ENCODE peak calls at places on chromosomes 7 and 10, in ten cellular contexts. R, T, A, G, E, D, L, Z, B and I are unnamed samples.

GRCh38 chr7:2247141-2247985 is 5.3 kb downstream of the NUDT1 start:
- DNase-seq in E (no peak), A (no peak), G (no peak), T (no peak), Z (no peak), B (no peak), D (no peak), L (no peak), R (no peak), I (no peak)

GRCh38 chr10:69629519-69629896 is 539 bp upstream of the FAM241B start:
- DNase-seq in E (no peak), B (no peak), R (no peak), G (no peak), L (no peak), T (no peak), D (no peak), Z (no peak), A (no peak), I (no peak)

GRCh38 chr10:3426190-3426845 is 253.7 kb upstream of the PITRM1 start:
- DNase-seq in G (no peak), B (peak), L (no peak), A (peak), T (no peak), Z (no peak), R (no peak), E (no peak), D (peak), I (no peak)

GRCh38 chr7:39624202-39624807 is 933 bp downstream of the RALA start:
- DNase-seq in B (peak), G (no peak), L (no peak), A (no peak), Z (no peak), D (peak), E (no peak), T (no peak), R (no peak), I (no peak)

GRCh38 chr7:11557627-11558026 is 274.4 kb downstream of the THSD7A start:
- DNase-seq in E (no peak), G (no peak), T (no peak), A (no peak), R (peak), Z (no peak), D (peak), B (peak), L (peak), I (peak)

GRCh38 chr7:6248581-6248980 is 23.8 kb downstream of the CYTH3 start:
- DNase-seq in A (no peak), B (no peak), R (no peak), D (no peak), G (no peak), Z (no peak), E (no peak), T (no peak), L (no peak), I (no peak)

GRCh38 chr7:1087462-1087809 is 477 bp upstream of the GPER1 start:
- DNase-seq in A (no peak), R (no peak), G (no peak), E (no peak), L (no peak), Z (no peak), B (peak), T (no peak), D (no peak), I (no peak)

GRCh38 chr7:36945612-36946400 is 221.5 kb upstream of the AOAH start:
- DNase-seq in Z (no peak), B (no peak), E (peak), D (no peak), R (no peak), A (peak), T (peak), L (no peak), G (no peak), I (peak)

GRCh38 chr7:17988858-17989257 is 38.8 kb downstream of the PRPS1L1 start:
- DNase-seq in E (no peak), D (no peak), R (no peak), A (no peak), L (no peak), Z (no peak), T (no peak), B (no peak), G (no peak), I (no peak)

GRCh38 chr10:3763035-3763456 is 22.0 kb downstream of the KLF6 start:
- DNase-seq in B (no peak), Z (no peak), E (no peak), L (peak), T (no peak), D (peak), R (peak), G (no peak), A (peak), I (no peak)

GRCh38 chr10:15853800-15854199 is 6.5 kb downstream of the MINDY3 start:
- DNase-seq in B (no peak), Z (no peak), G (no peak), E (no peak), D (no peak), T (no peak), L (no peak), A (no peak), R (no peak), I (no peak)

GRCh38 chr7:91683823-91684222 is 196.7 kb downstream of the MTERF1 start:
- DNase-seq in G (no peak), L (no peak), A (no peak), E (no peak), Z (no peak), T (no peak), D (no peak), B (no peak), R (no peak), I (no peak)

GRCh38 chr7:107234436-107234835 is 65.6 kb downstream of the HBP1 start:
- DNase-seq in T (no peak), D (no peak), B (peak), L (no peak), A (no peak), R (no peak), Z (no peak), G (no peak), E (no peak), I (no peak)

GRCh38 chr10:95480901-95481491 is 80.2 kb downstream of the SORBS1 start:
- DNase-seq in G (no peak), T (no peak), D (no peak), R (no peak), Z (no peak), E (no peak), B (no peak), A (no peak), L (no peak), I (no peak)

GRCh38 chr7:1758417-1758858 is 88.4 kb downstream of the ELFN1 start:
- DNase-seq in G (no peak), A (no peak), D (peak), L (no peak), E (no peak), R (peak), T (no peak), B (no peak), Z (no peak), I (peak)

DNA sequence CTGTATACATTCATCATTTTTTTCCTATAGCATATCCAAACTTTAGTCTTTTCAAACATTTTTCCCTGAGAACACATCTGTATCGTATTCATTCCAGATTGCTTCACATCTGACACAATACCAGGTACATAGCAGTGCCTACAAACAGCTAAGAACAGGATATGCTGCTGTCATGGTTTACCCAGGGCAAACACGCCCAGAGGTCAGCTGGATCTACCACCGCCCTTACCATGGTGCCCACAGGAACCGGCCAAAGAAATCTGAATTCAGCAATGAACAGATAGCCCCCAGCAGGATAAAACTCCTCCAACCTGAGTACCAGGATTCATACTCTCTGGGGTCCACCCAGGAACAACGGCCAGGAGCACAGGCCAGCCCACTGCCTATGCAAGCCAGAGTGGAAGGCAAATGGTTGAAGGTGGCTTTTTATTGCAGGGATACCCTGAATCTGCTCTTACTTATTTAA is 43.0 kb downstream of the TNS3 start:
- DNase-seq in E (peak), R (no peak), L (no peak), T (peak), Z (no peak), A (no peak), D (peak), G (no peak), B (no peak), I (no peak)
- H3K27ac ChIP-seq in E (no peak), R (no peak), L (no peak), T (peak), Z (no peak), A (peak), D (peak), G (no peak), B (no peak), I (no peak)

GRCh38 chr10:11824376-11824775 is 1.2 kb downstream of the PROSER2 start:
- DNase-seq in B (no peak), G (no peak), T (no peak), D (no peak), E (no peak), A (no peak), R (no peak), Z (no peak), L (no peak), I (no peak)

GRCh38 chr10:11822031-11822756 is 962 bp upstream of the PROSER2 start:
- DNase-seq in L (no peak), T (no peak), Z (no peak), R (no peak), D (no peak), E (no peak), B (no peak), A (no peak), G (no peak), I (no peak)

GRCh38 chr10:11823989-11824346 is 812 bp downstream of the PROSER2 start:
- DNase-seq in D (no peak), T (no peak), E (no peak), A (no peak), L (no peak), G (no peak), Z (no peak), R (no peak), B (no peak), I (no peak)

GRCh38 chr10:11822809-11823121 is 391 bp upstream of the PROSER2 start:
- DNase-seq in A (no peak), D (no peak), R (no peak), E (no peak), L (no peak), B (no peak), T (no peak), G (no peak), Z (no peak), I (no peak)

GRCh38 chr10:11823122-11823988 is at the start of gene PROSER2:
- DNase-seq in B (peak), R (peak), T (peak), A (peak), D (peak), E (peak), L (no peak), Z (no peak), G (peak), I (peak)
- TF ChIP-seq POLR2A in B (peak), R (peak), T (no peak), A (peak), D (peak), E (peak), L (no peak), Z (peak), G (no peak), I (peak)

GRCh38 chr10:110077436-110078120 is 69.8 kb downstream of the ADD3 start:
- DNase-seq in E (no peak), A (no peak), Z (no peak), T (no peak), L (no peak), R (no peak), B (no peak), G (no peak), D (no peak), I (no peak)
- H3K27ac ChIP-seq in E (peak), A (peak), Z (peak), T (peak), L (peak), R (no peak), B (peak), G (peak), D (peak), I (no peak)

DNA sequence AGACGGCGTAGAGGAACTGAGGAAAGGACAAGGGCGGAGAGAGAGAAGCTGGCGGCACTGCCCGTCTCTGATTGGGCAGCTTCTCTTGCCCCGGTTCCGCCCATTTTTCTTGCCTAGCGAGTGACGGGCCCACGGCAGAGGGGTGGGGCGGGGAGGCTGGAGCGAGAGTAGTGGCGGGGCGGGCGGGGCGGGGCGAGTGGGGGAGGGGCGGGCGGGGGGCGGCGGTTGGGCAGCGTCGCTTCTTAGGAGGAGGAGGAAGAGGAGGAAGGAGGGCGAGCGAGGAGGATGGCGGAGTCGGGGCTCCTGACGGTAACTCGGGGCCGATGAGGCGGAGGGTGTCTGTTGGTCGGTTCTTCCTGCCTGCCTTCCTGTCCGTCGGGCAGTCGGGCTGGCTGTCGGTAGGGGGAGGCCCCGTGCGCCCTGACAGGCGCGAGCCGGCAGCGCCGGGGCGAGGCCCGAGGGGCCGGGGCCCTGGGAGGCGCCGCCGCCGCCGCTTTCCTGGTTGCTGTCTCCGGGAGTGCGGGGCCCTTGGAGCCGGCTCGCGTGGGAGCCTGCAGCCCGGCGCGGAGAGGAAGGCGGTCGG is at the start of gene SHOC2:
- DNase-seq in B (peak), E (peak), A (peak), D (no peak), L (peak), T (peak), Z (no peak), R (no peak), G (peak), I (peak)
- TF ChIP-seq POLR2A in B (peak), E (peak), A (peak), D (peak), L (peak), T (no peak), Z (peak), R (peak), G (peak), I (no peak)

GRCh38 chr7:92750961-92751360 is 85.4 kb downstream of the CDK6 start:
- DNase-seq in L (no peak), T (no peak), E (no peak), Z (no peak), D (peak), G (no peak), B (no peak), A (no peak), R (no peak), I (no peak)
- H3K27ac ChIP-seq in L (no peak), T (no peak), E (no peak), Z (no peak), D (peak), G (no peak), B (no peak), A (no peak), R (no peak), I (no peak)

GRCh38 chr10:73854310-73854709 is 20.0 kb downstream of the CAMK2G start:
- DNase-seq in R (no peak), D (no peak), Z (no peak), T (no peak), B (no peak), G (no peak), L (no peak), E (peak), A (peak), I (no peak)
- TF ChIP-seq POLR2A in R (no peak), D (no peak), Z (no peak), T (no peak), B (no peak), G (no peak), L (no peak), E (no peak), A (no peak), I (no peak)

GRCh38 chr10:71331736-71332135 is 12.7 kb downstream of the SLC29A3 start:
- DNase-seq in B (peak), R (no peak), L (no peak), T (peak), A (no peak), D (no peak), G (no peak), Z (no peak), E (no peak), I (no peak)
- H3K27ac ChIP-seq in B (no peak), R (no peak), L (no peak), T (no peak), A (no peak), D (no peak), G (no peak), Z (no peak), E (no peak), I (no peak)